ENCODE peak calls at places on chromosome 2, in five cellular contexts. A is HEK293T; V is epithelial cell of proximal tubule; I is activated naive CD4-positive, alpha-beta T cell; U is Caco-2. B is an unnamed sample.

GRCh38 chr2:59737313-59737712 is 816.1 kb downstream of the BCL11A start:
- DNase-seq in U (no peak), V (no peak), A (no peak), I (no peak), B (no peak)

GRCh38 chr2:102063360-102063947 is 71.7 kb downstream of the IL1R2 start:
- DNase-seq in I (no peak), V (no peak), A (no peak), U (no peak), B (no peak)

GRCh38 chr2:15359716-15360531 is 201.2 kb downstream of the NBAS start:
- DNase-seq in I (no peak), U (no peak), V (no peak), A (no peak), B (peak; percentile 44)

GRCh38 chr2:121137571-121137970 is 147.4 kb downstream of the TFCP2L1 start:
- DNase-seq in A (no peak), V (no peak), U (no peak), I (no peak), B (no peak)

GRCh38 chr2:29485631-29486030 is 370.4 kb downstream of the CLIP4 start:
- DNase-seq in V (no peak), I (no peak), U (no peak), A (no peak), B (no peak)

GRCh38 chr2:17857016-17857415 is 21.5 kb upstream of the KCNS3 start:
- DNase-seq in U (no peak), V (no peak), I (no peak), A (no peak), B (no peak)

GRCh38 chr2:181457741-181458425 is 697 bp downstream of the ITGA4 start:
- DNase-seq in V (no peak), U (no peak), A (peak; percentile 39), I (peak; percentile 47), B (peak; percentile 43)

GRCh38 chr2:8571286-8571791 is 110.5 kb upstream of the ID2 start:
- DNase-seq in A (no peak), I (no peak), U (no peak), V (no peak), B (no peak)

GRCh38 chr2:152826880-152827279 is 108.5 kb downstream of the ARL6IP6 start:
- DNase-seq in A (no peak), U (no peak), I (no peak), V (peak; percentile 61), B (no peak)

GRCh38 chr2:105592288-105592687 is 152.4 kb upstream of the NCK2 start:
- DNase-seq in V (no peak), A (no peak), I (no peak), U (no peak), B (no peak)

GRCh38 chr2:54331095-54331835 is 75.2 kb upstream of the TSPYL6 start:
- DNase-seq in U (no peak), V (no peak), A (no peak), I (no peak), B (no peak)

GRCh38 chr2:182047544-182047943 is 61.9 kb downstream of the PPP1R1C start:
- DNase-seq in I (no peak), A (no peak), U (no peak), V (no peak), B (no peak)

GRCh38 chr2:160492401-160493226 is 993 bp downstream of the RBMS1 start:
- DNase-seq in U (peak; percentile 88), A (peak; percentile 69), I (peak; percentile 25), V (peak; percentile 12), B (peak; percentile 83)

GRCh38 chr2:159044804-159045286 is 76.4 kb downstream of the TANC1 start:
- DNase-seq in A (no peak), I (no peak), V (no peak), U (no peak), B (peak; percentile 36)

GRCh38 chr2:163347982-163348842 is 387.6 kb downstream of the FIGN start:
- DNase-seq in V (peak; percentile 62), U (peak; percentile 15), I (no peak), A (peak; percentile 66), B (peak; percentile 87)

GRCh38 chr2:40242315-40242714 is 209.6 kb downstream of the SLC8A1 start:
- DNase-seq in I (no peak), U (no peak), A (no peak), V (no peak), B (no peak)

GRCh38 chr2:75710220-75710576 is 517 bp downstream of the GCFC2 start:
- DNase-seq in A (no peak), V (no peak), I (no peak), U (no peak), B (no peak)

GRCh38 chr2:241741016-241741415 is 6.6 kb downstream of the D2HGDH start:
- DNase-seq in V (no peak), I (no peak), U (no peak), A (no peak), B (no peak)

GRCh38 chr2:225697936-225698335 is 298.4 kb downstream of the NYAP2 start:
- DNase-seq in I (no peak), U (no peak), V (no peak), A (no peak), B (no peak)

GRCh38 chr2:100135415-100135814 is 7.0 kb downstream of the AFF3 start:
- DNase-seq in U (no peak), A (no peak), I (no peak), V (no peak), B (no peak)

GRCh38 chr2:216389565-216389964 is 17.3 kb upstream of the MARCHF4 start:
- DNase-seq in U (no peak), I (no peak), V (no peak), A (no peak), B (no peak)

GRCh38 chr2:239871481-239872435 is 153.4 kb downstream of the NDUFA10 start:
- DNase-seq in A (no peak), U (no peak), V (no peak), I (no peak), B (no peak)

GRCh38 chr2:216775043-216775453 is 79.7 kb upstream of the IGFBP5 start:
- DNase-seq in V (peak; percentile 94), A (no peak), U (no peak), I (no peak), B (peak; percentile 89)

GRCh38 chr2:20242727-20243377 is 17.9 kb upstream of the SDC1 start:
- DNase-seq in V (no peak), U (peak; percentile 31), A (no peak), I (no peak), B (no peak)

GRCh38 chr2:221203846-221204245 is 368.3 kb downstream of the EPHA4 start:
- DNase-seq in V (no peak), I (no peak), U (no peak), A (no peak), B (no peak)

GRCh38 chr2:18492721-18493120 is 67.7 kb downstream of the RDH14 start:
- DNase-seq in I (no peak), V (no peak), A (no peak), U (no peak), B (no peak)

GRCh38 chr2:176491172-176491904 is 222.1 kb downstream of the MTX2 start:
- DNase-seq in V (no peak), I (no peak), A (no peak), U (no peak), B (peak; percentile 89)

GRCh38 chr2:198054299-198054698 is 249.9 kb downstream of the PLCL1 start:
- DNase-seq in I (no peak), U (peak; percentile 51), A (peak; percentile 40), V (no peak), B (peak; percentile 26)

GRCh38 chr2:175205523-175205922 is 24.0 kb upstream of the ATP5MC3 start:
- DNase-seq in I (no peak), U (no peak), A (no peak), V (no peak), B (peak; percentile 6)

GRCh38 chr2:19774788-19775156 is 127.0 kb downstream of the TTC32 start:
- DNase-seq in V (no peak), U (no peak), A (peak; percentile 56), I (no peak), B (no peak)

GRCh38 chr2:122908134-122908533 is 1117.0 kb upstream of the CNTNAP5 start:
- DNase-seq in I (no peak), V (no peak), A (no peak), U (no peak), B (no peak)

GRCh38 chr2:39778775-39779751 is at the start of gene THUMPD2:
- DNase-seq in I (peak; percentile 23), A (peak; percentile 76), V (peak; percentile 7), U (peak; percentile 85), B (peak; percentile 89)